ENCODE peak calls at places on chromosomes 6 and 20, in seven cellular contexts. Z is HT1080; E is dermis blood vessel endothelial cell; U is left cardiac atrium; F is transverse colon; L is activated CD4-positive, alpha-beta T cell treated with anti-CD3 and anti-CD28 coated beads for 24 hours; O is fibroblast of villous mesenchyme. Y is an unnamed sample.

GRCh38 chr20:62136283-62137091 is 6.7 kb downstream of the PSMA7 start:
- DNase-seq in Z (peak), E (peak), U (peak), F (peak), L (peak), O (peak), Y (peak)

GRCh38 chr6:166330612-166331011 is 11.7 kb downstream of the SFT2D1 start:
- DNase-seq in Z (no peak), E (peak), U (peak), F (peak), L (no peak), O (peak), Y (no peak)

GRCh38 chr6:149840345-149841075 is 23.6 kb downstream of the LRP11 start:
- DNase-seq in Z (peak), E (peak), U (peak), F (peak), L (peak), O (peak), Y (peak)

GRCh38 chr6:1569377-1569776 is 40.3 kb upstream of the FOXC1 start:
- DNase-seq in Z (no peak), E (no peak), U (no peak), F (no peak), L (no peak), O (no peak), Y (no peak)

GRCh38 chr20:31860431-31861345 is 9.6 kb downstream of the DUSP15 start:
- DNase-seq in Z (no peak), E (peak), U (no peak), F (peak), L (no peak), O (peak), Y (peak)

GRCh38 chr6:134468633-134469032 is 150.7 kb upstream of the SGK1 start:
- DNase-seq in Z (no peak), E (no peak), U (no peak), F (no peak), L (no peak), O (no peak), Y (no peak)

GRCh38 chr20:38810926-38811325 is 5.4 kb downstream of the PPP1R16B start:
- DNase-seq in Z (no peak), E (no peak), U (no peak), F (no peak), L (no peak), O (no peak), Y (no peak)

GRCh38 chr6:158517038-158517437 is 42.9 kb upstream of the TMEM181 start:
- DNase-seq in Z (no peak), E (no peak), U (no peak), F (no peak), L (no peak), O (no peak), Y (no peak)

GRCh38 chr6:11187301-11187700 is 45.2 kb downstream of the NEDD9 start:
- DNase-seq in Z (no peak), E (no peak), U (no peak), F (no peak), L (no peak), O (no peak), Y (no peak)

GRCh38 chr6:3359091-3359752 is 97.6 kb downstream of the SLC22A23 start:
- DNase-seq in Z (no peak), E (no peak), U (no peak), F (no peak), L (no peak), O (no peak), Y (peak)

GRCh38 chr6:81450180-81450579 is 302.3 kb downstream of the TENT5A start:
- DNase-seq in Z (peak), E (no peak), U (no peak), F (peak), L (no peak), O (peak), Y (no peak)

GRCh38 chr6:101276066-101276465 is 117.4 kb upstream of the GRIK2 start:
- DNase-seq in Z (peak), E (no peak), U (no peak), F (no peak), L (no peak), O (peak), Y (no peak)

GRCh38 chr6:125477849-125478248 is 176.1 kb upstream of the HDDC2 start:
- DNase-seq in Z (no peak), E (no peak), U (no peak), F (no peak), L (no peak), O (no peak), Y (no peak)

GRCh38 chr6:11341867-11342266 is 109.4 kb upstream of the NEDD9 start:
- DNase-seq in Z (no peak), E (no peak), U (no peak), F (no peak), L (no peak), O (peak), Y (peak)

GRCh38 chr6:117497237-117497636 is 14.8 kb downstream of the DCBLD1 start:
- DNase-seq in Z (no peak), E (peak), U (no peak), F (no peak), L (no peak), O (no peak), Y (no peak)

GRCh38 chr6:33607784-33608161 is 13.3 kb upstream of the ITPR3 start:
- DNase-seq in Z (no peak), E (peak), U (no peak), F (peak), L (no peak), O (no peak), Y (no peak)

GRCh38 chr6:136846046-136846445 is 23.7 kb downstream of the PEX7 start:
- DNase-seq in Z (peak), E (peak), U (no peak), F (peak), L (peak), O (peak), Y (peak)

GRCh38 chr6:150417899-150418824 is 49.4 kb downstream of the IYD start:
- DNase-seq in Z (peak), E (peak), U (no peak), F (peak), L (no peak), O (peak), Y (peak)

GRCh38 chr6:48213076-48213788 is 102.2 kb upstream of the PTCHD4 start:
- DNase-seq in Z (no peak), E (no peak), U (no peak), F (no peak), L (no peak), O (no peak), Y (peak)

GRCh38 chr6:56652994-56653393 is 10.3 kb upstream of the DST start:
- DNase-seq in Z (peak), E (peak), U (no peak), F (no peak), L (no peak), O (peak), Y (peak)

GRCh38 chr6:17470953-17471335 is 77.5 kb downstream of the CAP2 start:
- DNase-seq in Z (no peak), E (no peak), U (no peak), F (no peak), L (no peak), O (peak), Y (no peak)

GRCh38 chr20:23484081-23484480 is 6.8 kb upstream of the CST8 start:
- DNase-seq in Z (no peak), E (no peak), U (no peak), F (no peak), L (no peak), O (no peak), Y (no peak)

GRCh38 chr20:53947501-53948195 is 122.7 kb downstream of the BCAS1 start:
- DNase-seq in Z (no peak), E (no peak), U (no peak), F (no peak), L (no peak), O (no peak), Y (no peak)

GRCh38 chr20:5569021-5569420 is 181.2 kb upstream of the SHLD1 start:
- DNase-seq in Z (peak), E (peak), U (no peak), F (peak), L (peak), O (peak), Y (peak)

GRCh38 chr6:164274510-164274909 is 860.0 kb downstream of the QKI start:
- DNase-seq in Z (no peak), E (no peak), U (no peak), F (no peak), L (no peak), O (no peak), Y (no peak)

GRCh38 chr6:105892577-105893262 is 193.4 kb upstream of the PRDM1 start:
- DNase-seq in Z (peak), E (no peak), U (no peak), F (peak), L (no peak), O (no peak), Y (peak)

GRCh38 chr6:33772114-33772830 is 16.7 kb downstream of the LEMD2 start:
- DNase-seq in Z (no peak), E (peak), U (no peak), F (no peak), L (no peak), O (peak), Y (peak)

GRCh38 chr6:166556871-166557322 is 29.6 kb downstream of the RAMACL start:
- DNase-seq in Z (peak), E (peak), U (peak), F (peak), L (no peak), O (peak), Y (peak)

GRCh38 chr6:56524891-56525703 is 117.6 kb downstream of the DST start:
- DNase-seq in Z (peak), E (no peak), U (no peak), F (no peak), L (no peak), O (peak), Y (peak)

GRCh38 chr20:5627463-5628050 is 122.6 kb upstream of the SHLD1 start:
- DNase-seq in Z (no peak), E (no peak), U (no peak), F (no peak), L (no peak), O (no peak), Y (no peak)

GRCh38 chr20:967796-968742 is 34.0 kb downstream of the RSPO4 start:
- DNase-seq in Z (peak), E (peak), U (no peak), F (no peak), L (no peak), O (peak), Y (peak)

GRCh38 chr6:6912841-6913240 is 194.9 kb upstream of the RREB1 start:
- DNase-seq in Z (no peak), E (no peak), U (no peak), F (no peak), L (no peak), O (no peak), Y (no peak)

GRCh38 chr20:47278907-47279348 is 77.6 kb downstream of the ZMYND8 start:
- DNase-seq in Z (peak), E (peak), U (no peak), F (no peak), L (no peak), O (peak), Y (no peak)

GRCh38 chr6:20620043-20620442 is 85.8 kb downstream of the CDKAL1 start:
- DNase-seq in Z (no peak), E (no peak), U (no peak), F (no peak), L (no peak), O (no peak), Y (no peak)

GRCh38 chr6:79261666-79262065 is 27.2 kb upstream of the HMGN3 start:
- DNase-seq in Z (no peak), E (no peak), U (no peak), F (no peak), L (no peak), O (no peak), Y (no peak)

Y was measured in mammary epithelial cell.